ENCODE peak calls at places on chromosomes 5 and 9, in five cellular contexts. One of them, this sample, is unnamed.

GRCh38 chr9:30575218-30575617 is 1809.2 kb upstream of the ACO1 start:
- DNase-seq in mesendoderm: no peak
- DNase-seq in thoracic aorta: no peak
- DNase-seq in A549: no peak
- DNase-seq in choroid plexus epithelial cell: no peak
- DNase-seq in this sample: no peak

GRCh38 chr5:144487761-144488160 is 317.1 kb downstream of the KCTD16 start:
- DNase-seq in mesendoderm: no peak
- DNase-seq in thoracic aorta: no peak
- DNase-seq in A549: no peak
- DNase-seq in choroid plexus epithelial cell: no peak
- DNase-seq in this sample: no peak

GRCh38 chr9:29332789-29333188 is 1759.5 kb upstream of the C9orf72 start:
- DNase-seq in mesendoderm: no peak
- DNase-seq in thoracic aorta: no peak
- DNase-seq in A549: peak
- DNase-seq in choroid plexus epithelial cell: peak
- DNase-seq in this sample: no peak

GRCh38 chr9:6938447-6938846 is 180.7 kb downstream of the KDM4C start:
- DNase-seq in mesendoderm: no peak
- DNase-seq in thoracic aorta: no peak
- DNase-seq in A549: no peak
- DNase-seq in choroid plexus epithelial cell: peak
- DNase-seq in this sample: no peak

GRCh38 chr9:117092582-117092981 is 322.3 kb downstream of the ASTN2 start:
- DNase-seq in mesendoderm: peak
- DNase-seq in thoracic aorta: no peak
- DNase-seq in A549: peak
- DNase-seq in choroid plexus epithelial cell: peak
- DNase-seq in this sample: no peak

GRCh38 chr5:541888-542692 is 17.8 kb upstream of the SLC9A3 start:
- DNase-seq in mesendoderm: no peak
- DNase-seq in thoracic aorta: no peak
- DNase-seq in A549: no peak
- DNase-seq in choroid plexus epithelial cell: no peak
- DNase-seq in this sample: no peak

GRCh38 chr9:81616141-81616540 is 73.2 kb downstream of the TLE1 start:
- DNase-seq in mesendoderm: no peak
- DNase-seq in thoracic aorta: no peak
- DNase-seq in A549: no peak
- DNase-seq in choroid plexus epithelial cell: no peak
- DNase-seq in this sample: no peak

GRCh38 chr5:77120086-77120485 is 33.0 kb upstream of the ZBED3 start:
- DNase-seq in mesendoderm: no peak
- DNase-seq in thoracic aorta: no peak
- DNase-seq in A549: no peak
- DNase-seq in choroid plexus epithelial cell: no peak
- DNase-seq in this sample: no peak

GRCh38 chr5:176535655-176536131 is 1.5 kb downstream of the RNF44 start:
- DNase-seq in mesendoderm: no peak
- DNase-seq in thoracic aorta: no peak
- DNase-seq in A549: no peak
- DNase-seq in choroid plexus epithelial cell: no peak
- DNase-seq in this sample: no peak

GRCh38 chr5:6043491-6044310 is 334.6 kb downstream of the MED10 start:
- DNase-seq in mesendoderm: peak
- DNase-seq in thoracic aorta: no peak
- DNase-seq in A549: no peak
- DNase-seq in choroid plexus epithelial cell: no peak
- DNase-seq in this sample: no peak

This sample was measured in GOT3.